ENCODE peak calls at places on chromosomes 3 and 15, in four cellular contexts. One of them, this sample, is unnamed.

GRCh38 chr15:52733078-52733477 is 53.9 kb upstream of the ATOSA start:
- DNase-seq in HT1080: no peak
- DNase-seq in adrenal gland: peak
- DNase-seq in lower lobe of right lung: no peak
- DNase-seq in this sample: no peak

GRCh38 chr15:31364301-31365031 is 37.8 kb downstream of the KLF13 start:
- DNase-seq in HT1080: no peak
- DNase-seq in adrenal gland: no peak
- DNase-seq in lower lobe of right lung: no peak
- DNase-seq in this sample: no peak

GRCh38 chr3:146155022-146155421 is 6.0 kb downstream of the PLOD2 start:
- DNase-seq in HT1080: no peak
- DNase-seq in adrenal gland: no peak
- DNase-seq in lower lobe of right lung: no peak
- DNase-seq in this sample: no peak

GRCh38 chr3:183613366-183614293 is 21.8 kb upstream of the KLHL24 start:
- DNase-seq in HT1080: no peak
- DNase-seq in adrenal gland: no peak
- DNase-seq in lower lobe of right lung: no peak
- DNase-seq in this sample: no peak

GRCh38 chr15:71238926-71239325 is 123.7 kb downstream of the THSD4 start:
- DNase-seq in HT1080: no peak
- DNase-seq in adrenal gland: no peak
- DNase-seq in lower lobe of right lung: no peak
- DNase-seq in this sample: no peak

GRCh38 chr3:174377096-174377495 is 482.0 kb upstream of the NAALADL2 start:
- DNase-seq in HT1080: no peak
- DNase-seq in adrenal gland: no peak
- DNase-seq in lower lobe of right lung: no peak
- DNase-seq in this sample: no peak

GRCh38 chr3:187292631-187293513 is 1.3 kb upstream of the MASP1 start:
- DNase-seq in HT1080: no peak
- DNase-seq in adrenal gland: no peak
- DNase-seq in lower lobe of right lung: no peak
- DNase-seq in this sample: no peak

GRCh38 chr3:108804956-108805355 is 17.6 kb upstream of the TRAT1 start:
- DNase-seq in HT1080: no peak
- DNase-seq in adrenal gland: no peak
- DNase-seq in lower lobe of right lung: no peak
- DNase-seq in this sample: no peak

GRCh38 chr3:146625117-146625775 is 20.1 kb upstream of the PLSCR5 start:
- DNase-seq in HT1080: peak
- DNase-seq in adrenal gland: no peak
- DNase-seq in lower lobe of right lung: no peak
- DNase-seq in this sample: no peak

GRCh38 chr3:197794115-197794514 is 3.1 kb downstream of the LRCH3 start:
- DNase-seq in HT1080: no peak
- DNase-seq in adrenal gland: no peak
- DNase-seq in lower lobe of right lung: no peak
- DNase-seq in this sample: no peak

GRCh38 chr15:55768670-55769185 is 25.8 kb upstream of the PRTG start:
- DNase-seq in HT1080: no peak
- DNase-seq in adrenal gland: no peak
- DNase-seq in lower lobe of right lung: no peak
- DNase-seq in this sample: no peak

GRCh38 chr3:177574232-177574856 is 377.1 kb upstream of the TBL1XR1 start:
- DNase-seq in HT1080: peak
- DNase-seq in adrenal gland: no peak
- DNase-seq in lower lobe of right lung: peak
- DNase-seq in this sample: no peak

GRCh38 chr3:95210878-95211277 is 1148.0 kb downstream of the NSUN3 start:
- DNase-seq in HT1080: no peak
- DNase-seq in adrenal gland: no peak
- DNase-seq in lower lobe of right lung: no peak
- DNase-seq in this sample: no peak

GRCh38 chr3:101940521-101940992 is 91.2 kb downstream of the NFKBIZ start:
- DNase-seq in HT1080: peak
- DNase-seq in adrenal gland: peak
- DNase-seq in lower lobe of right lung: peak
- DNase-seq in this sample: no peak

GRCh38 chr3:18739098-18739431 is 313.9 kb upstream of the SATB1 start:
- DNase-seq in HT1080: no peak
- DNase-seq in adrenal gland: no peak
- DNase-seq in lower lobe of right lung: no peak
- DNase-seq in this sample: no peak

GRCh38 chr15:69414702-69415161 is 583 bp downstream of the KIF23 start:
- DNase-seq in HT1080: peak
- DNase-seq in adrenal gland: peak
- DNase-seq in lower lobe of right lung: peak
- DNase-seq in this sample: no peak

GRCh38 chr3:32934150-32934742 is 17.2 kb upstream of the CCR4 start:
- DNase-seq in HT1080: no peak
- DNase-seq in adrenal gland: peak
- DNase-seq in lower lobe of right lung: no peak
- DNase-seq in this sample: no peak

GRCh38 chr15:71433402-71433801 is 318.1 kb downstream of the THSD4 start:
- DNase-seq in HT1080: no peak
- DNase-seq in adrenal gland: no peak
- DNase-seq in lower lobe of right lung: no peak
- DNase-seq in this sample: no peak

GRCh38 chr15:85421116-85421925 is 40.9 kb downstream of the AKAP13 start:
- DNase-seq in HT1080: no peak
- DNase-seq in adrenal gland: no peak
- DNase-seq in lower lobe of right lung: no peak
- DNase-seq in this sample: no peak

GRCh38 chr3:51995346-51996156 is at the start of gene RPL29:
- DNase-seq in HT1080: peak
- DNase-seq in adrenal gland: peak
- DNase-seq in lower lobe of right lung: peak
- DNase-seq in this sample: peak

GRCh38 chr3:17645074-17645698 is 97.2 kb downstream of the TBC1D5 start:
- DNase-seq in HT1080: peak
- DNase-seq in adrenal gland: peak
- DNase-seq in lower lobe of right lung: no peak
- DNase-seq in this sample: no peak

GRCh38 chr3:57757642-57758297 is 1.7 kb downstream of the SLMAP start:
- DNase-seq in HT1080: peak
- DNase-seq in adrenal gland: peak
- DNase-seq in lower lobe of right lung: no peak
- DNase-seq in this sample: no peak

GRCh38 chr3:17730318-17730967 is 12.0 kb downstream of the TBC1D5 start:
- DNase-seq in HT1080: peak
- DNase-seq in adrenal gland: no peak
- DNase-seq in lower lobe of right lung: no peak
- DNase-seq in this sample: no peak

GRCh38 chr15:29925227-29926082 is 103.2 kb upstream of the TJP1 start:
- DNase-seq in HT1080: peak
- DNase-seq in adrenal gland: peak
- DNase-seq in lower lobe of right lung: peak
- DNase-seq in this sample: no peak

GRCh38 chr3:103056953-103057450 is 622.2 kb downstream of the ZPLD1 start:
- DNase-seq in HT1080: peak
- DNase-seq in adrenal gland: no peak
- DNase-seq in lower lobe of right lung: no peak
- DNase-seq in this sample: no peak

GRCh38 chr3:189324538-189325138 is 152.9 kb downstream of the TPRG1 start:
- DNase-seq in HT1080: peak
- DNase-seq in adrenal gland: peak
- DNase-seq in lower lobe of right lung: peak
- DNase-seq in this sample: no peak

GRCh38 chr3:194687638-194688206 is 2.0 kb downstream of the FAM43A start:
- DNase-seq in HT1080: no peak
- DNase-seq in adrenal gland: peak
- DNase-seq in lower lobe of right lung: peak
- DNase-seq in this sample: peak

GRCh38 chr15:87986786-87987185 is 269.8 kb downstream of the NTRK3 start:
- DNase-seq in HT1080: no peak
- DNase-seq in adrenal gland: peak
- DNase-seq in lower lobe of right lung: no peak
- DNase-seq in this sample: no peak

GRCh38 chr15:67098768-67099282 is 33.4 kb downstream of the SMAD3 start:
- DNase-seq in HT1080: no peak
- DNase-seq in adrenal gland: no peak
- DNase-seq in lower lobe of right lung: no peak
- DNase-seq in this sample: no peak

GRCh38 chr3:63593779-63594178 is 58.7 kb upstream of the SNTN start:
- DNase-seq in HT1080: no peak
- DNase-seq in adrenal gland: no peak
- DNase-seq in lower lobe of right lung: no peak
- DNase-seq in this sample: no peak

GRCh38 chr3:187591051-187591450 is 79.1 kb downstream of the SST start:
- DNase-seq in HT1080: no peak
- DNase-seq in adrenal gland: no peak
- DNase-seq in lower lobe of right lung: no peak
- DNase-seq in this sample: no peak

GRCh38 chr3:140532793-140533330 is 145.0 kb upstream of the TRIM42 start:
- DNase-seq in HT1080: no peak
- DNase-seq in adrenal gland: no peak
- DNase-seq in lower lobe of right lung: no peak
- DNase-seq in this sample: no peak

GRCh38 chr15:37289109-37289765 is 188.9 kb upstream of the MEIS2 start:
- DNase-seq in HT1080: peak
- DNase-seq in adrenal gland: no peak
- DNase-seq in lower lobe of right lung: no peak
- DNase-seq in this sample: no peak

GRCh38 chr15:50113187-50113505 is 5.9 kb downstream of the ATP8B4 start:
- DNase-seq in HT1080: no peak
- DNase-seq in adrenal gland: peak
- DNase-seq in lower lobe of right lung: no peak
- DNase-seq in this sample: no peak

GRCh38 chr3:142931222-142931621 is 32.3 kb downstream of the PAQR9 start:
- DNase-seq in HT1080: peak
- DNase-seq in adrenal gland: no peak
- DNase-seq in lower lobe of right lung: no peak
- DNase-seq in this sample: no peak

GRCh38 chr3:57953541-57953940 is 54.7 kb upstream of the FLNB start:
- DNase-seq in HT1080: no peak
- DNase-seq in adrenal gland: no peak
- DNase-seq in lower lobe of right lung: no peak
- DNase-seq in this sample: no peak

GRCh38 chr3:150535204-150535603 is 11.1 kb downstream of the SERP1 start:
- DNase-seq in HT1080: no peak
- DNase-seq in adrenal gland: no peak
- DNase-seq in lower lobe of right lung: peak
- DNase-seq in this sample: no peak

GRCh38 chr15:96974761-96975160 is 644.3 kb downstream of the NR2F2 start:
- DNase-seq in HT1080: peak
- DNase-seq in adrenal gland: no peak
- DNase-seq in lower lobe of right lung: no peak
- DNase-seq in this sample: no peak

GRCh38 chr3:66039590-66039887 is 821 bp upstream of the MAGI1 start:
- DNase-seq in HT1080: no peak
- DNase-seq in adrenal gland: peak
- DNase-seq in lower lobe of right lung: peak
- DNase-seq in this sample: no peak

GRCh38 chr3:12944849-12945248 is 103.5 kb upstream of the RPL32 start:
- DNase-seq in HT1080: no peak
- DNase-seq in adrenal gland: no peak
- DNase-seq in lower lobe of right lung: no peak
- DNase-seq in this sample: no peak

This sample was measured in amygdala.